ENCODE peak calls at places on chromosomes 6 and 20, in four cellular contexts. T, Z, S and W are unnamed samples.

GRCh38 chr20:44143896-44144295 is 43.1 kb downstream of the JPH2 start:
- DNase-seq in T (no peak), Z (no peak), S (no peak), W (no peak)

GRCh38 chr6:155635416-155635815 is 179.8 kb upstream of the NOX3 start:
- DNase-seq in T (no peak), Z (no peak), S (no peak), W (no peak)

GRCh38 chr20:40838516-40838915 is 149.5 kb upstream of the MAFB start:
- DNase-seq in T (no peak), Z (no peak), S (no peak), W (no peak)

GRCh38 chr20:48453477-48454093 is 374.2 kb downstream of the PREX1 start:
- DNase-seq in T (no peak), Z (no peak), S (no peak), W (no peak)

GRCh38 chr6:140012146-140012545 is 637.7 kb upstream of the CITED2 start:
- DNase-seq in T (no peak), Z (no peak), S (no peak), W (no peak)

GRCh38 chr20:8967641-8968245 is 101.1 kb upstream of the PLCB4 start:
- DNase-seq in T (no peak), Z (no peak), S (no peak), W (peak; percentile 11)

GRCh38 chr6:152209211-152209610 is 401.7 kb downstream of the ESR1 start:
- DNase-seq in T (no peak), Z (no peak), S (no peak), W (no peak)

GRCh38 chr6:57305112-57305511 is 12.3 kb upstream of the PRIM2 start:
- DNase-seq in T (no peak), Z (no peak), S (no peak), W (peak; percentile 46)

GRCh38 chr6:139839506-139840156 is 465.2 kb upstream of the CITED2 start:
- DNase-seq in T (peak; percentile 37), Z (no peak), S (no peak), W (peak; percentile 67)

GRCh38 chr6:49342410-49342809 is 120.6 kb downstream of the MMUT start:
- DNase-seq in T (no peak), Z (no peak), S (no peak), W (no peak)

GRCh38 chr20:34105978-34106675 is 5.9 kb downstream of the EIF2S2 start:
- DNase-seq in T (no peak), Z (no peak), S (no peak), W (no peak)

GRCh38 chr6:22598386-22598785 is 29.0 kb downstream of the HDGFL1 start:
- DNase-seq in T (no peak), Z (no peak), S (no peak), W (no peak)

GRCh38 chr6:139711714-139712585 is 337.5 kb upstream of the CITED2 start:
- DNase-seq in T (no peak), Z (no peak), S (no peak), W (peak; percentile 70)

GRCh38 chr6:22363166-22363965 is 66.5 kb upstream of the PRL start:
- DNase-seq in T (no peak), Z (no peak), S (no peak), W (no peak)

GRCh38 chr6:113758725-113759576 is 98.2 kb upstream of the MARCKS start:
- DNase-seq in T (no peak), Z (no peak), S (no peak), W (peak; percentile 38)

GRCh38 chr20:37627060-37627766 is 66.6 kb upstream of the CTNNBL1 start:
- DNase-seq in T (peak; percentile 36), Z (peak; percentile 52), S (peak; percentile 50), W (peak; percentile 38)

GRCh38 chr20:37394543-37395410 is 48.8 kb downstream of the SRC start:
- DNase-seq in T (no peak), Z (no peak), S (no peak), W (peak; percentile 39)

GRCh38 chr6:152386131-152386530 is 251.0 kb downstream of the SYNE1 start:
- DNase-seq in T (no peak), Z (no peak), S (no peak), W (no peak)

GRCh38 chr6:145547596-145548325 is 187.6 kb downstream of the EPM2A start:
- DNase-seq in T (no peak), Z (no peak), S (no peak), W (no peak)

GRCh38 chr6:41942045-41942851 is 640 bp upstream of the CCND3 start:
- DNase-seq in T (no peak), Z (no peak), S (no peak), W (peak; percentile 85)

GRCh38 chr6:37878150-37878710 is 58.7 kb downstream of the ZFAND3 start:
- DNase-seq in T (peak; percentile 29), Z (no peak), S (no peak), W (peak; percentile 33)

GRCh38 chr20:32353848-32354496 is 4.2 kb upstream of the ASXL1 start:
- DNase-seq in T (no peak), Z (no peak), S (no peak), W (no peak)

GRCh38 chr20:32357869-32358631 is at the start of gene ASXL1:
- DNase-seq in T (peak; percentile 98), Z (peak; percentile 85), S (peak; percentile 99), W (peak; percentile 99)

GRCh38 chr20:32354592-32355416 is 3.3 kb upstream of the ASXL1 start:
- DNase-seq in T (peak; percentile 70), Z (no peak), S (no peak), W (peak; percentile 85)

GRCh38 chr20:32356935-32357868 is 929 bp upstream of the ASXL1 start:
- DNase-seq in T (peak; percentile 55), Z (no peak), S (no peak), W (peak; percentile 67)

DNA sequence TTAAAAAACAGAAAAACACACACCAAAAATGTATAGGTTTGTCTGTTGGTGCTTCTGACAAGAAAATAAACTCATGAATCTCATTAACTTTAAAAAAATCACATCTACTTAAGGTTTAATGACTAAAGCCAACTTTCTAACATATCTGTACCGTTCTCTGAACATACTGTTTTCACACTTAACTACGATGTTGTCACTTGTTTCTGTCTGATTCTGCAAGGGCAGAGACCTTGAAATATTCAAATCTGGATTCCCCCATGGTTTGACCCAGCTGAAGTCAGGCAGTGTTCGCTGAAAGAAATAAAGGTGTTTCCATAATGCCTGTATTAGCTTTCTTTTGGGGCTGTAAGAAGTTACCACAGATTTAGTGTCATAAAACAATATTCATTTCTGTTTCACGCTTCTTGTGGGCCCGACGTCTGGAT is 2.7 kb upstream of the ASXL1 start:
- DNase-seq in T (no peak), Z (no peak), S (no peak), W (no peak)
- H3K4me3 ChIP-seq in T (no peak overlapping the region), Z (no peak overlapping the region), S (no peak overlapping the region), W (no peak overlapping the region)

DNA sequence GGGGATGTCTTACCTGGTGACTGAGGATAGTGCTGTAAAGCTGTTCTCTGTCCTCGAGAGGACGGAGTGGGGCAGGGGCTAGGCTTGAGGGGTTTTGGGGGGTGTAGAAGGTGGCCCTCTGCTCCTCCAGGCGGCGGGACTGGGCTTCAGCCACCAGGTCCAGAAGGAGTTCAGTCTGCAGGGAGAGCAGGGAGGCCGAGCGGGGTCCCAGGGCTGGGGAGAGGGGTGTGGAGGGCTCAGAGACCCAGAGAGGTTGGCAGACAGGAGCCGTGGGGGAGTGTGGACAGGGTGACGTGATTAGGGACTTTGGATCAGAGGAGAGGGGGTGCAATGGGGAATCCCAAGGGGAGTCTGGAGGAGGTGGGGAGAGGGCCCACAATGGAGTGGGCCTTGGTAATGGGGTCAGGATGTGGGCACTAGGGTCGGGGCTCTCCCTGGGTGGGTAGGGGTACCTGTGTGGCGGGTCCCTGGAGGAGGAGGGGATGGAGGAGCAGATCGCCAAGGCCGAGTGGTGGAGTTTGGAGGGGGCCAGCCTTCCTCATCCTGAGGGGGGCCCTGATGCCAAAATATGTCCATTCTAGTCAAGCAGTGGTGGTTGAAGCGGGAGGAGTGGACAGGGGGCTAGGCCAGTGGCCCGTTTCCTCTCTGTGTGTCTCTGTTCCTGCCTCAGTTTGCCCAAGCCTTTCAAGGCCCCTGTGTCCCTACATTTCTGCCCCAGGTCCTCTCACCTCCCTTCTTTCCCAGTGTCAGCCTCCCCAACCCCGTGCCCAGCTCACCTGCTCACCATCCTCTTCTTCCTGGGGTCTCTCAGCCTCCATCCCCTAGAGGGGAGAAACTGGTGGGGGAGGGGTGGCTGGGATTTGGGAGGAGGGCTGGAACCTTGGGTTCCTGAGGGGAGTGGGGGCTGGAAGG is 491 bp downstream of the GPSM3 start:
- DNase-seq in T (peak; percentile 27), Z (no peak), S (peak; percentile 51), W (no peak)
- TF ChIP-seq CTCF in T (no peak), Z (no peak), S (no peak), W (no peak)

GRCh38 chr6:134078166-134078565 is 25.7 kb upstream of the SLC2A12 start:
- DNase-seq in T (no peak), Z (no peak), S (no peak), W (no peak)

GRCh38 chr6:134071876-134072275 is 19.5 kb upstream of the SLC2A12 start:
- DNase-seq in T (no peak), Z (no peak), S (no peak), W (no peak)

GRCh38 chr6:134077301-134077700 is 24.9 kb upstream of the SLC2A12 start:
- DNase-seq in T (no peak), Z (no peak), S (no peak), W (peak; percentile 21)

GRCh38 chr6:134073156-134073555 is 20.7 kb upstream of the SLC2A12 start:
- DNase-seq in T (no peak), Z (no peak), S (no peak), W (no peak)

DNA sequence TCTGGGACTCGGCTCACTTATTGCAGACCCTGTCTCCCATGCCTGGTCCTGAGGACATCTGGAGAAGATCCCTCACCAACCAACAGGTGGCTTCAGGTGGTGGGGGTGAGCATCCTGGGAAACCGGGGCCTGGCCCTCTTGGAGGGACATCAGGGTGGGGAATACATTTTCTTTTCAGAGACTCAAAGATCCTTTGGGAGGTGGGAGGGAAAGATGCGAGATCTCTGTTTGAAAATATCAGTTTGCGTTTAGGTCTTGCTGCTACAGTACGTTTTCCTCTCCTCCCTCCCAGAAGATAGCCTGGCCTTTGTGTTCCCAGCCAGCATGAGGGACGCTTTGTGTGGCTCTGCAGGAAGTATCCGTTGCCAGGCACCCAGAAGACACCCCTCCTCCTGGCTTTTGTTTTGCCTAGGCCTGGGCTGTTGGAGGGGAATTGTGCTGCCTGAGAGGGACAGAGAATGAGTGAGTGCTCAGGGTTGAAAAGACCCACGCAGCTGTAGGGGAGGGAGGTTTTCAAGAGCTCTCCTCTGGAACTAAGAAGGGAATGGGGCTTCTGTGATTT is 21.8 kb upstream of the SLC2A12 start:
- DNase-seq in T (no peak), Z (no peak), S (no peak), W (no peak)
- H3K4me3 ChIP-seq in T (no peak overlapping the region), Z (no peak overlapping the region), S (no peak overlapping the region), W (no peak overlapping the region)

DNA sequence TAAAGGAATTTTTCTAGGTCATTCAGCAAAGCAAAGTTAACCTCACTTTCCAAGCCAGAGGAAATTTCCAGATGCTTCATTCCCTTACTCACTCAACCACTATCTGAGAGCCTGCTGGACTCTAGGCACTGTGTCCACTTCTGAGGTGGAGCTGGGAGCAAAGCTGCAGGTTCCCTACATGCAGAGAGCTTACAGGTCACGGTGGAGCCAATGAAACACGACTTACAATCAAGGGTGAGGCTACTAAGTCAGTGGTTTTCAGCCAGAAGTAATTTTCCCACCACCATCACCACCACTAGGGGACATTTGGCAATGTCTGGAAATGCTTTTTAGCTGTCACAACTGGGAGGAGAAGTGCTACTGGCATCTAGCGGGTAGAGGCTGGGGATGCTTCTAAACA is 34.5 kb upstream of the TSHZ2 start:
- DNase-seq in T (no peak), Z (no peak), S (no peak), W (no peak)
- TF ChIP-seq CTCF in T (no peak), Z (no peak), S (no peak), W (no peak)